ENCODE peak calls at places on chromosomes 13 and 19, in four cellular contexts. P, X, Q and Y are unnamed samples. For H3K4me1, the result is how much of the 10 kb centered on the place peaks cover.

GRCh38 chr19:45408121-45408520 is 1.7 kb downstream of the POLR1G start:
- DNase-seq in P (no peak), X (no peak), Q (no peak), Y (no peak)

GRCh38 chr13:28022848-28023518 is 34.5 kb upstream of the URAD start:
- DNase-seq in P (no peak), X (no peak), Q (peak), Y (no peak)

GRCh38 chr13:34654203-34654602 is 287.9 kb upstream of the NBEA start:
- DNase-seq in P (no peak), X (no peak), Q (no peak), Y (no peak)

GRCh38 chr19:18408053-18408476 is 10.6 kb upstream of the LRRC25 start:
- DNase-seq in P (no peak), X (peak), Q (no peak), Y (no peak)

GRCh38 chr19:55478364-55478763 is 1.9 kb downstream of the ZNF628 start:
- DNase-seq in P (no peak), X (no peak), Q (no peak), Y (no peak)

GRCh38 chr19:31976775-31977536 is 368.5 kb upstream of the ZNF507 start:
- DNase-seq in P (peak), X (no peak), Q (no peak), Y (no peak)

GRCh38 chr19:18506101-18506534 is 15.8 kb downstream of the ELL start:
- DNase-seq in P (no peak), X (no peak), Q (no peak), Y (no peak)

GRCh38 chr13:41060723-41061074 is 610 bp upstream of the WBP4 start:
- DNase-seq in P (peak), X (peak), Q (no peak), Y (peak)

GRCh38 chr13:48653074-48654054 is at the start of gene CYSLTR2:
- DNase-seq in P (no peak), X (no peak), Q (peak), Y (no peak)

GRCh38 chr19:36225219-36225892 is 10.4 kb downstream of the ZNF146 start:
- DNase-seq in P (no peak), X (no peak), Q (peak), Y (no peak)

GRCh38 chr13:78608705-78609463 is 5.5 kb upstream of the POU4F1 start:
- DNase-seq in P (no peak), X (no peak), Q (no peak), Y (no peak)

GRCh38 chr19:24060687-24061356 is 26.2 kb upstream of the ZNF254 start:
- DNase-seq in P (no peak), X (no peak), Q (peak), Y (no peak)

GRCh38 chr19:39382991-39383828 is 7.7 kb downstream of the PAF1 start:
- DNase-seq in P (no peak), X (no peak), Q (no peak), Y (no peak)

GRCh38 chr13:100508996-100509395 is 79.6 kb downstream of the GGACT start:
- DNase-seq in P (no peak), X (no peak), Q (no peak), Y (no peak)

GRCh38 chr13:75279834-75280369 is 202.1 kb downstream of the TBC1D4 start:
- DNase-seq in P (no peak), X (no peak), Q (no peak), Y (no peak)

GRCh38 chr19:497861-498590 is 1.7 kb downstream of the MADCAM1 start:
- DNase-seq in P (no peak), X (no peak), Q (no peak), Y (peak)

GRCh38 chr19:1249990-1250298 is 1.6 kb downstream of the MIDN start:
- DNase-seq in P (no peak), X (no peak), Q (no peak), Y (no peak)

GRCh38 chr13:28329395-28330158 is 165.4 kb downstream of the FLT1 start:
- DNase-seq in P (no peak), X (no peak), Q (peak), Y (no peak)

GRCh38 chr13:61833228-61833627 is 417.6 kb upstream of the PCDH20 start:
- DNase-seq in P (no peak), X (no peak), Q (no peak), Y (no peak)

GRCh38 chr19:44757735-44758505 is 9.4 kb downstream of the BCL3 start:
- DNase-seq in P (no peak), X (peak), Q (peak), Y (no peak)

GRCh38 chr19:51807925-51808324 is 13.0 kb downstream of the FPR3 start:
- DNase-seq in P (no peak), X (no peak), Q (no peak), Y (no peak)

GRCh38 chr19:34269968-34270621 is 15.7 kb downstream of the GARRE1 start:
- DNase-seq in P (peak), X (peak), Q (peak), Y (peak)

GRCh38 chr19:17262557-17262956 is 2.0 kb downstream of the USHBP1 start:
- DNase-seq in P (no peak), X (no peak), Q (no peak), Y (no peak)

GRCh38 chr13:60112771-60113170 is 51.0 kb downstream of the DIAPH3 start:
- DNase-seq in P (no peak), X (no peak), Q (peak), Y (no peak)

GRCh38 chr19:29952127-29952526 is 10.1 kb downstream of the URI1 start:
- DNase-seq in P (no peak), X (no peak), Q (no peak), Y (no peak)

GRCh38 chr19:38417146-38417543 is 8.9 kb downstream of the RASGRP4 start:
- DNase-seq in P (no peak), X (no peak), Q (no peak), Y (no peak)

GRCh38 chr13:98556968-98557591 is 19.8 kb downstream of the STK24 start:
- DNase-seq in P (no peak), X (peak), Q (peak), Y (peak)
- TF ChIP-seq CTCF in P (peak), X (peak), Q (no peak), Y (peak)

DNA sequence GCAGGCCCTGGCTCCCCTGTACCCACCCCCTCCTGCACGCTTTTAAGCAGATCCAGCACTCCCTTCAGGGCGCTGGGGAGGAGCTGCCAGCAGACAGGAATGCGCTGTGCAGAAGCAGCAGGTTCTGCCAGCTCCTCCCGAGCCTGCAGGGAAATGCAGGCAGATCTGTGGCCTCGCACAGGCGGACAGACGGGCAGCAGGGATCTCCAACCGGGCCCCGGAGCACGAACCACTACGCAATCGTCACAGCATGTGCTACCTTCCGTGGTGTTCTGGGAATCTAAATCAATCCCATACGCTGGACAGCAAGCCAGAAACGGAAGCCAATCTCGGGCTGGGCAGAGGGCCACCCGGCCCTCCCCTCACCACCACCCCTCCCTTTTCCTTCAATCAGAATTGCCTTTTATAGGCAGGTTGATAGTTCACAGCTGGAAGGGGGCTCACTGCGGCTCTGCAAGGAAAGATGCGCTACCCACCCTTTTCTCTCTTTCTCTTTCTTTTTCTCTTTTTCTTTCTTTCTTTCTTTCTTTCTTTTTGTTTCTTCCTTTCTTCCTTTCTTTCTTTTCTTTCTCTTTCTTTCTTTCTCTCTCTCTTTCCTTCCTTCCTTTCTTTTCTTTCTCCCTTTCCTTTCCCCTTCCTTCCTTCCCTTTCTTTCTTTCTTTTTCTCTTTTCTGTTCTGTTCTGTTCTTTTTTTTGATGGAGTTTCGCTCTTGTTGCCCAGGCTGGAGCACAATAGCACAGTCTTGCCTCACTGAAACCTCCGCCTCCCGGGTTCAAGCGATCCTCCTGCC is 99.9 kb downstream of the GNG7 start:
- DNase-seq in P (peak), X (peak), Q (peak), Y (peak)
- H3K27ac ChIP-seq in P (peak), X (peak), Q (peak), Y (peak)

GRCh38 chr19:47510516-47511127 is 4.2 kb downstream of the NAPA start:
- DNase-seq in P (no peak), X (no peak), Q (no peak), Y (peak)

GRCh38 chr19:47509973-47510372 is 4.9 kb downstream of the NAPA start:
- DNase-seq in P (no peak), X (peak), Q (no peak), Y (peak)

GRCh38 chr19:47508721-47509120 is 6.1 kb downstream of the NAPA start:
- DNase-seq in P (no peak), X (no peak), Q (no peak), Y (no peak)

GRCh38 chr19:47507924-47508553 is 6.8 kb downstream of the NAPA start:
- DNase-seq in P (no peak), X (no peak), Q (no peak), Y (peak)

DNA sequence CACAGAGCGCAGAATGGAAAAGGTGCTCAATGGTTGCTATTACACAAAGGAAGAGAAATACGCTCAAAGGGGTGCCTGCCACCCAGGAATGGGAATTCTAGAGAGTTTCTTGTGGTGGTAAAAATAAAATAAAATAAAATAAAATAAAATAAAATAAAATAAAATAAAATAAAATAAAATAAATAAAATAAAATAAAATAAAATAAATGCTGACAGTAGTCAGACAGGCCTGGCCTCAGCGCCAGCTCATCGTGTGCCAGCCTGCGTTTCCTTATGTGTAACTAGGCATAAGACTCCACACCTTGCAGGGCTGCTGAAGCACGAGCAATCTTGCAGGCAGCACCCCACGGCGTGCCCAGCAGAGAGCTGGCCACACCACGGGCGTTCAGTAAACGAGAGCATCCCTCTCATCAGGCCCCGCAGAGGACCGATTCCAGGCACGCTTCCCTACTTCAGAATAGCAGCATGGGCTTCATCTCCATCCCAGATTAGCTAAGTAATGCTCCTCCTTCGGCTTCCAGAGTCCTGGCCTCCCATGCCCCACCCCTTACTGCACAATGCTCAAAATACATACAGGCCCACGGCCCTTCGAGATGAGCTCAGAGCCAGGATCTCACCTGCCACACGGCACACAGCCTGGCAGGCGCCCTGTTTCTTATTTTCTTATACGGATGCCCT is 5.6 kb downstream of the NAPA start:
- DNase-seq in P (no peak), X (no peak), Q (no peak), Y (peak)
- H3K4me1 ChIP-seq in P (half or more), X (half or more), Q (under half), Y (half or more)

DNA sequence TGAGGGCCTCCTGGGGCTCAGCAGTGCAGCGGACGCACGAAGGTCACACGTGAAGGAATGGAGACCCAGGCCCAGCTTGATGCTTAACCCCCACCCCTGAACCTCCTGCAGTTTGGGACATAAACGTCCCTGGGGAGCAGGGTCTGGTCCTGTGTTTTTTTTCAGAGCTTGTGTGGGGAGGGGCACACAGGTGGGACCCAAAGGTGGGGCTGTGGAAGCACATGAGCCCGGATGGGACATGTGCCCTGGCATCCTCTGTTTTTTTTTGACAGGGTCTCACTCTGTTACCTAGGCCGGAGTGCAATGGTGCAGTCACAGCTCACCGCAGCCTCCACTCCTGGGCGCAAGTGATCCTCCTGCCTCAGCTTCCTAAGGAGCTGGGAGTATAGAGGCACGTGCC is 20.5 kb downstream of the UBXN6 start:
- DNase-seq in P (no peak), X (no peak), Q (no peak), Y (no peak)
- TF ChIP-seq CTCF in P (no peak), X (no peak), Q (no peak), Y (no peak)

GRCh38 chr13:45004096-45004495 is 14.8 kb downstream of the GPALPP1 start:
- DNase-seq in P (no peak), X (no peak), Q (no peak), Y (no peak)
- H3K27ac ChIP-seq in P (no peak), X (no peak), Q (no peak), Y (no peak)